ENCODE peak calls at places on chromosomes 12 and 14, in eight cellular contexts. One of them, this sample, is unnamed.
A peak's percentile ranks its signal among the peaks of the same experiment; 100 is the strongest.

GRCh38 chr12:40058721-40059190 is 47.1 kb downstream of the SLC2A13 start:
- DNase-seq in CD8-positive, alpha-beta T cell: no peak
- DNase-seq in PC-3: no peak
- DNase-seq in body of pancreas: peak; percentile 8
- DNase-seq in mammary epithelial cell: peak; percentile 50
- DNase-seq in tibial artery: no peak
- DNase-seq in endothelial cell of umbilical vein: no peak
- DNase-seq in uterus: no peak
- DNase-seq in this sample: peak; percentile 14

GRCh38 chr12:123445388-123446344 is 9.2 kb upstream of the RILPL2 start:
- DNase-seq in PC-3: peak; percentile 67
- DNase-seq in uterus: peak; percentile 60
- DNase-seq in tibial artery: peak; percentile 80
- DNase-seq in body of pancreas: no peak
- DNase-seq in CD8-positive, alpha-beta T cell: no peak
- DNase-seq in endothelial cell of umbilical vein: peak; percentile 94
- DNase-seq in mammary epithelial cell: no peak
- DNase-seq in this sample: no peak

GRCh38 chr12:91317324-91317723 is 134.7 kb upstream of the DCN start:
- DNase-seq in body of pancreas: no peak
- DNase-seq in endothelial cell of umbilical vein: no peak
- DNase-seq in PC-3: no peak
- DNase-seq in uterus: no peak
- DNase-seq in CD8-positive, alpha-beta T cell: no peak
- DNase-seq in mammary epithelial cell: no peak
- DNase-seq in tibial artery: no peak
- DNase-seq in this sample: no peak

GRCh38 chr12:25497021-25497420 is 56.1 kb downstream of the LMNTD1 start:
- DNase-seq in CD8-positive, alpha-beta T cell: no peak
- DNase-seq in endothelial cell of umbilical vein: no peak
- DNase-seq in tibial artery: no peak
- DNase-seq in body of pancreas: no peak
- DNase-seq in uterus: no peak
- DNase-seq in PC-3: peak; percentile 68
- DNase-seq in mammary epithelial cell: no peak
- DNase-seq in this sample: no peak

GRCh38 chr12:89492883-89493282 is 31.7 kb downstream of the GALNT4 start:
- DNase-seq in body of pancreas: no peak
- DNase-seq in CD8-positive, alpha-beta T cell: no peak
- DNase-seq in mammary epithelial cell: no peak
- DNase-seq in tibial artery: no peak
- DNase-seq in uterus: no peak
- DNase-seq in endothelial cell of umbilical vein: no peak
- DNase-seq in PC-3: no peak
- DNase-seq in this sample: no peak

GRCh38 chr12:115129727-115130126 is 445.8 kb upstream of the TBX3 start:
- DNase-seq in PC-3: peak; percentile 42
- DNase-seq in body of pancreas: no peak
- DNase-seq in tibial artery: no peak
- DNase-seq in CD8-positive, alpha-beta T cell: no peak
- DNase-seq in mammary epithelial cell: no peak
- DNase-seq in endothelial cell of umbilical vein: no peak
- DNase-seq in uterus: no peak
- DNase-seq in this sample: no peak

GRCh38 chr14:27739657-27740156 is 1026.9 kb upstream of the FOXG1 start:
- DNase-seq in endothelial cell of umbilical vein: no peak
- DNase-seq in CD8-positive, alpha-beta T cell: no peak
- DNase-seq in body of pancreas: no peak
- DNase-seq in uterus: no peak
- DNase-seq in PC-3: no peak
- DNase-seq in mammary epithelial cell: no peak
- DNase-seq in tibial artery: no peak
- DNase-seq in this sample: no peak

GRCh38 chr12:19224746-19225145 is 95.2 kb downstream of the PLEKHA5 start:
- DNase-seq in PC-3: no peak
- DNase-seq in body of pancreas: no peak
- DNase-seq in CD8-positive, alpha-beta T cell: no peak
- DNase-seq in tibial artery: no peak
- DNase-seq in mammary epithelial cell: no peak
- DNase-seq in uterus: no peak
- DNase-seq in endothelial cell of umbilical vein: no peak
- DNase-seq in this sample: no peak

GRCh38 chr12:65868133-65868705 is 43.9 kb downstream of the HMGA2 start:
- DNase-seq in PC-3: no peak
- DNase-seq in mammary epithelial cell: peak; percentile 46
- DNase-seq in body of pancreas: no peak
- DNase-seq in CD8-positive, alpha-beta T cell: no peak
- DNase-seq in uterus: no peak
- DNase-seq in tibial artery: no peak
- DNase-seq in endothelial cell of umbilical vein: peak; percentile 59
- DNase-seq in this sample: peak; percentile 85

GRCh38 chr12:104578453-104578852 is 121.7 kb downstream of the CHST11 start:
- DNase-seq in mammary epithelial cell: peak; percentile 29
- DNase-seq in uterus: no peak
- DNase-seq in tibial artery: no peak
- DNase-seq in PC-3: peak; percentile 65
- DNase-seq in CD8-positive, alpha-beta T cell: no peak
- DNase-seq in body of pancreas: no peak
- DNase-seq in endothelial cell of umbilical vein: no peak
- DNase-seq in this sample: no peak

GRCh38 chr12:90250041-90250440 is 541.4 kb upstream of the ATP2B1 start:
- DNase-seq in body of pancreas: no peak
- DNase-seq in PC-3: peak; percentile 12
- DNase-seq in CD8-positive, alpha-beta T cell: no peak
- DNase-seq in endothelial cell of umbilical vein: no peak
- DNase-seq in uterus: no peak
- DNase-seq in tibial artery: no peak
- DNase-seq in mammary epithelial cell: peak; percentile 35
- DNase-seq in this sample: no peak

GRCh38 chr12:34395056-34396005 is 373.0 kb downstream of the ALG10 start:
- DNase-seq in body of pancreas: peak; percentile 0
- DNase-seq in tibial artery: peak; percentile 49
- DNase-seq in mammary epithelial cell: no peak
- DNase-seq in CD8-positive, alpha-beta T cell: no peak
- DNase-seq in uterus: peak; percentile 9
- DNase-seq in PC-3: no peak
- DNase-seq in endothelial cell of umbilical vein: no peak
- DNase-seq in this sample: no peak

GRCh38 chr12:56220611-56221232 is 1.0 kb downstream of the RNF41 start:
- DNase-seq in endothelial cell of umbilical vein: peak; percentile 51
- DNase-seq in uterus: no peak
- DNase-seq in mammary epithelial cell: peak; percentile 36
- DNase-seq in PC-3: peak; percentile 33
- DNase-seq in tibial artery: no peak
- DNase-seq in body of pancreas: peak; percentile 41
- DNase-seq in CD8-positive, alpha-beta T cell: no peak
- DNase-seq in this sample: no peak

GRCh38 chr12:96635844-96636243 is 146.5 kb downstream of the CFAP54 start:
- DNase-seq in uterus: no peak
- DNase-seq in tibial artery: no peak
- DNase-seq in mammary epithelial cell: peak; percentile 45
- DNase-seq in CD8-positive, alpha-beta T cell: no peak
- DNase-seq in endothelial cell of umbilical vein: no peak
- DNase-seq in body of pancreas: no peak
- DNase-seq in PC-3: no peak
- DNase-seq in this sample: no peak

GRCh38 chr12:15620726-15621125 is 168.5 kb downstream of the EPS8 start:
- DNase-seq in mammary epithelial cell: no peak
- DNase-seq in uterus: no peak
- DNase-seq in PC-3: no peak
- DNase-seq in CD8-positive, alpha-beta T cell: no peak
- DNase-seq in body of pancreas: no peak
- DNase-seq in tibial artery: no peak
- DNase-seq in endothelial cell of umbilical vein: peak; percentile 38
- DNase-seq in this sample: no peak
- H3K27ac ChIP-seq in mammary epithelial cell: no peak overlapping the region
- H3K27ac ChIP-seq in uterus: no peak overlapping the region
- H3K27ac ChIP-seq in PC-3: no peak overlapping the region
- H3K27ac ChIP-seq in CD8-positive, alpha-beta T cell: no peak overlapping the region
- H3K27ac ChIP-seq in body of pancreas: no peak overlapping the region
- H3K27ac ChIP-seq in tibial artery: no peak overlapping the region
- H3K27ac ChIP-seq in endothelial cell of umbilical vein: no peak overlapping the region
- H3K27ac ChIP-seq in this sample: no peak overlapping the region

DNA sequence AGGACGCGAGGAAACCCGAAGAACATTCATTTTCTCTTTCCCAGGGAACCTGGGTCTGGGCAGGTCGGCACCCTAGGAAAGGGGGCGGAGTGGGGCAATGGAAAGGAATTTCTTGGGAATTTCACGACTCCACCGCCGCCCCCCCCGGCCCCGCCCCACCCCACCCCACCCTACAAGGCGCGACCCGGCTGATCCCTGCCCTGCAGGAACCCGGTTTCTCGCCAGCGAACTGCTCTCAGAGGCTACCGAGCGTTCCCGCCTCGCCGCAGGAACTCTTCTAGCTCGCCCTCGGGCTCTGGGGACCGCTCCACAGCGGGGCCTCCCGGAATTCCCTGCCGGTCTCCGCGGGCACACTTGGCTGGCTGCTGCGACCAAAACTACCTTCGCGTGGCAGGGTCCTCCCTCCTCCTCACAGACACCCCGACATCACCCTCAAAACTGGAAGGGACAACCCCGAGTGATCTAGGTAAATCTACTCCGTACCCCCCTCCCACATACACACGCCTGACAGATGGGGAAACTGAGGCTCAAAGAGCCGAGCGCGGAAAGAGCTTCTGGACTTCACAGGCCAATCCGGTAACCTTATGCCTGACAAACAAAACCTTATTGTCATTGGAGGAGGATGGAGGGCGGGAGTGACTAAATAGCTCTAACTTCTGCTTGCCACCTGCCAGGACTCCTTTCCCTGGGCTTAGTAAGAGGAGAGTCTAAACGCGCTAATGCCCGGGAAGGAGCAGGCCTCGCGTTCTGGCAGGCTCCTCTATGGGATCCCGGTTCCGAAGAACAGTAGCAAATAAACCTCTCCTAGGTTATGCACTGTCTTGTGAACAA is 835 bp upstream of the ACTN1 start:
- DNase-seq in mammary epithelial cell: peak; percentile 68
- DNase-seq in CD8-positive, alpha-beta T cell: no peak
- DNase-seq in tibial artery: peak; percentile 84
- DNase-seq in PC-3: peak; percentile 75
- DNase-seq in body of pancreas: peak; percentile 50
- DNase-seq in uterus: peak; percentile 58
- DNase-seq in endothelial cell of umbilical vein: peak; percentile 39
- DNase-seq in this sample: peak; percentile 45
- H3K4me1 ChIP-seq in mammary epithelial cell: peaks cover 38% of the 10 kb centered on the region
- H3K4me1 ChIP-seq in CD8-positive, alpha-beta T cell: peaks cover 39% of the 10 kb centered on the region
- H3K4me1 ChIP-seq in tibial artery: peaks cover 61% of the 10 kb centered on the region
- H3K4me1 ChIP-seq in PC-3: peaks cover 34% of the 10 kb centered on the region
- H3K4me1 ChIP-seq in body of pancreas: peaks cover 50% of the 10 kb centered on the region
- H3K4me1 ChIP-seq in uterus: peaks cover 5% of the 10 kb centered on the region
- H3K4me1 ChIP-seq in endothelial cell of umbilical vein: peaks cover 47% of the 10 kb centered on the region
- H3K4me1 ChIP-seq in this sample: peaks cover 13% of the 10 kb centered on the region

GRCh38 chr12:120093336-120093591 is 23.3 kb downstream of the RAB35 start:
- DNase-seq in uterus: no peak
- DNase-seq in tibial artery: no peak
- DNase-seq in body of pancreas: no peak
- DNase-seq in PC-3: no peak
- DNase-seq in mammary epithelial cell: no peak
- DNase-seq in CD8-positive, alpha-beta T cell: no peak
- DNase-seq in endothelial cell of umbilical vein: no peak
- DNase-seq in this sample: no peak

GRCh38 chr12:120093592-120094355 is 22.8 kb downstream of the RAB35 start:
- DNase-seq in mammary epithelial cell: no peak
- DNase-seq in tibial artery: no peak
- DNase-seq in endothelial cell of umbilical vein: no peak
- DNase-seq in CD8-positive, alpha-beta T cell: no peak
- DNase-seq in PC-3: no peak
- DNase-seq in body of pancreas: no peak
- DNase-seq in uterus: no peak
- DNase-seq in this sample: no peak

GRCh38 chr12:120091371-120092090 is 25.0 kb downstream of the RAB35 start:
- DNase-seq in mammary epithelial cell: no peak
- DNase-seq in PC-3: no peak
- DNase-seq in body of pancreas: no peak
- DNase-seq in tibial artery: no peak
- DNase-seq in CD8-positive, alpha-beta T cell: no peak
- DNase-seq in endothelial cell of umbilical vein: no peak
- DNase-seq in uterus: peak; percentile 41
- DNase-seq in this sample: peak; percentile 46

GRCh38 chr12:120094485-120094884 is 22.1 kb downstream of the RAB35 start:
- DNase-seq in PC-3: no peak
- DNase-seq in uterus: no peak
- DNase-seq in mammary epithelial cell: no peak
- DNase-seq in tibial artery: no peak
- DNase-seq in body of pancreas: no peak
- DNase-seq in endothelial cell of umbilical vein: no peak
- DNase-seq in CD8-positive, alpha-beta T cell: no peak
- DNase-seq in this sample: no peak

DNA sequence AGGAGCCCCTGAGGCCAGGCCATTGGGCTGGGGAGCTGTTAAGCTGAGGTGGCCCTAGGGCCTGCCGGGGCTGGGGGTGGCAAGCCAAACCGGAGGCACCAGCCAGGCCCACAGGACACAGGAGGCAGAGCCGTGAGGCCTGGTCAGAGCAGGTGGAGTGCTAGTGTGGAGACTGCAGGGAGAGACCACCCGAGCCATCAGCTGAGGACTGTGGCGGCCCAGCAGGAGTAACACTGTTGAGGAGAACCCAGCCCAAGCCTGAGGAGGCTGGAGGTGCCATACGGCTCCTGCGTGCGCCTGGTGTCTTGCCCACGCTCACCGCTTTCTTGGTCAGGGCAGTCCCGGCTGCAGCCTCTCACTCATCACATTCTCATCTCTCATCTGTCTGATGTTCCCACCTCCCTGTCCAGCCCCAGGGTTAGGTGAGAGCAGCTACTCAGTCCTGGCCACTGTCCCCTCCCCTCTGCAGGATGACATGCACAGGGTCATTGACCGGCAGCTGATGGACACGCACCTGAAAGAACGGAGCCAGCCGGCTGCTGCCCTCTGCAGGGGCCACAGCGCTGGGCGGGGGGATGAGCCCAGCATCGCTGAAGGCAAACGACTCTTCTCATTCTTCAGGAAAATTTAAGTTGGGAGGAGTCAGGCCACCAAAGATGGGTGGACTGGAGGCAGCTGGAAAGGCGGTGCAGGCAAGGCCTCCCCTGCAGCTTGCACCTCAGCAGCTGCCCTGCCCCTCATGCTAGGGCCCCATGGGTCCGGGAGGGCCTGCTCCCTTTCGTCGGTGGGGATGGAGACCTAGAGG is 23.8 kb downstream of the RAB35 start:
- DNase-seq in endothelial cell of umbilical vein: no peak
- DNase-seq in body of pancreas: no peak
- DNase-seq in tibial artery: no peak
- DNase-seq in mammary epithelial cell: no peak
- DNase-seq in uterus: no peak
- DNase-seq in CD8-positive, alpha-beta T cell: no peak
- DNase-seq in PC-3: no peak
- DNase-seq in this sample: no peak
- TF ChIP-seq CTCF in endothelial cell of umbilical vein: no peak
- TF ChIP-seq CTCF in body of pancreas: no peak
- TF ChIP-seq CTCF in tibial artery: no peak
- TF ChIP-seq CTCF in mammary epithelial cell: no peak
- TF ChIP-seq CTCF in uterus: no peak
- TF ChIP-seq CTCF in CD8-positive, alpha-beta T cell: no peak
- TF ChIP-seq CTCF in PC-3: no peak
- TF ChIP-seq CTCF in this sample: no peak

DNA sequence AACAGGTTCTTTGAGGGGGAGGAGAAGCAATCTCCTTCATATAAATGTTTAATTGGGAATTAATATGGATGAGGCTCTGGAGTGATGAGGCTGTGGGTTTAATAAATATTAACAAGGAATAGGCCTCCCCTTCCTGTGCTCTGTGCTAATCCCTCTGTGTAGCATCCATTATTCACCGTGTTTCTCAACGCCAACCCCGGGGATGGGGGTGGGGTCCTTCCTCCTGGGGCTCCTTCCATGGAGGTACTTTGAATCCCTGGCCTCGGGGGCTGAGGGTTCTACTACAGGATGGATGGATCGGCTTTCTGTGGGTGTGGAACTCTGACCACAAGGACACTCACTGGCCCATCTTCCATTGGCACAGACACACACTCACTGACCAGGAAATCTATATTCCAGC is 34.9 kb upstream of the TMEM179 start:
- DNase-seq in body of pancreas: no peak
- DNase-seq in tibial artery: no peak
- DNase-seq in mammary epithelial cell: no peak
- DNase-seq in CD8-positive, alpha-beta T cell: no peak
- DNase-seq in uterus: no peak
- DNase-seq in endothelial cell of umbilical vein: no peak
- DNase-seq in PC-3: no peak
- DNase-seq in this sample: peak; percentile 71
- H3K27ac ChIP-seq in body of pancreas: no peak overlapping the region
- H3K27ac ChIP-seq in tibial artery: no peak overlapping the region
- H3K27ac ChIP-seq in mammary epithelial cell: no peak overlapping the region
- H3K27ac ChIP-seq in CD8-positive, alpha-beta T cell: no peak overlapping the region
- H3K27ac ChIP-seq in uterus: no peak overlapping the region
- H3K27ac ChIP-seq in endothelial cell of umbilical vein: no peak overlapping the region
- H3K27ac ChIP-seq in PC-3: no peak overlapping the region
- H3K27ac ChIP-seq in this sample: no peak overlapping the region